ENCODE peak calls at places on chromosomes 6 and 20, in five cellular contexts. P is right atrium auricular region, R is spleen, M is mesothelial cell of epicardium, S is heart left ventricle. Z is an unnamed sample.

GRCh38 chr6:100461273-100461919 is 3.3 kb downstream of the SIM1 start:
- DNase-seq in M (peak; percentile 43), R (no peak), S (no peak), P (no peak), Z (no peak)

GRCh38 chr20:62955519-62956386 is 3.2 kb downstream of the SLC17A9 start:
- DNase-seq in M (no peak), R (peak; percentile 76), S (peak; percentile 72), P (no peak), Z (no peak)

GRCh38 chr20:62267543-62267942 is 29.2 kb downstream of the OSBPL2 start:
- DNase-seq in P (no peak), M (no peak), S (peak; percentile 85), R (no peak), Z (no peak)

GRCh38 chr6:7893342-7893741 is 17.2 kb downstream of the TXNDC5 start:
- DNase-seq in S (no peak), R (peak; percentile 25), M (no peak), P (no peak), Z (no peak)

GRCh38 chr6:24540197-24540596 is 45.4 kb downstream of the ALDH5A1 start:
- DNase-seq in M (no peak), S (no peak), P (no peak), R (no peak), Z (no peak)

GRCh38 chr6:110662468-110663211 is 152.6 kb downstream of the CDK19 start:
- DNase-seq in R (no peak), S (no peak), M (no peak), P (no peak), Z (no peak)

GRCh38 chr6:129889580-129889979 is 28.5 kb upstream of the TMEM244 start:
- DNase-seq in R (no peak), P (no peak), M (no peak), S (no peak), Z (no peak)

GRCh38 chr20:35739294-35740163 is 2.5 kb downstream of the RBM39 start:
- DNase-seq in P (no peak), M (no peak), S (no peak), R (no peak), Z (no peak)

GRCh38 chr6:44088827-44089590 is 38.2 kb downstream of the MRPL14 start:
- DNase-seq in P (no peak), R (no peak), M (no peak), S (no peak), Z (no peak)

DNA sequence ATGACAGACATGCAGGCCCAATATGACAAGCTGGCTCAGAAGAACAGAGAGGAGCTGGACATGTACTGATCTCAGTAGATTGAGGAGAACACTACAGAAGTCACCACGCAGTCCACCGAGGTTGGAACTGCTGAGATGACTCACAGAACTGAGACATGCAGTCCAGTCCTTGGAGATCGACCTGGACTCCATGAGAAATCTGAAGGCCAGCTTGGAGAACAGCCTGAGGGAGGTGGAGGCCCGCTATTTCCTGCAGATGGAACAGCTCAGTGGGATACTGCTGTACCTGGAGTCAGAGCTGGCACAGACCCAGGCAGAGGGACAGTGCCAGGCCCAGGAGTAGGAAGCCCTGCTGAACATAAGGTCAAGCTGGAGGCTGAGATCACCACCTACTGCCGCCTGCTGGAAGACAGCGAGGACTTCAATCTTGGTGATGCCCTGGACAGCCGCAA is 21.3 kb downstream of the RNF114 start:
- DNase-seq in M (no peak), P (no peak), R (peak; percentile 54), S (peak; percentile 30), Z (no peak)
- TF ChIP-seq CTCF in M (no peak), P (no peak), R (no peak), S (no peak), Z (no peak)

GRCh38 chr6:138219901-138220300 is 1.6 kb upstream of the PBOV1 start:
- DNase-seq in P (no peak), M (no peak), R (no peak), S (no peak), Z (no peak)
- TF ChIP-seq CTCF in P (no peak), M (no peak), R (no peak), S (no peak), Z (no peak)

GRCh38 chr6:167137881-167138280 is 15.0 kb downstream of the CCR6 start:
- DNase-seq in M (no peak), S (no peak), R (no peak), P (no peak), Z (no peak)

GRCh38 chr6:167141667-167142432 is 15.9 kb downstream of the GPR31 start:
- DNase-seq in R (peak; percentile 90), P (no peak), S (peak; percentile 59), M (peak; percentile 69), Z (no peak)

GRCh38 chr6:167142433-167142761 is 15.4 kb downstream of the GPR31 start:
- DNase-seq in P (no peak), S (no peak), M (no peak), R (no peak), Z (no peak)

GRCh38 chr6:167140589-167141474 is 16.9 kb downstream of the GPR31 start:
- DNase-seq in P (no peak), M (no peak), R (no peak), S (no peak), Z (no peak)

GRCh38 chr6:167139761-167140160 is 16.9 kb downstream of the CCR6 start:
- DNase-seq in R (no peak), S (no peak), M (no peak), P (no peak), Z (no peak)
- TF ChIP-seq CTCF in R (no peak), S (no peak), M (peak; percentile 36), P (no peak), Z (no peak)

GRCh38 chr6:70166088-70166958 is 136.6 kb downstream of the COL9A1 start:
- DNase-seq in R (peak; percentile 78), S (peak; percentile 30), P (peak; percentile 61), M (peak; percentile 63), Z (no peak)
- TF ChIP-seq CTCF in R (peak; percentile 42), S (peak; percentile 55), P (peak; percentile 17), M (peak; percentile 36), Z (no peak)

DNA sequence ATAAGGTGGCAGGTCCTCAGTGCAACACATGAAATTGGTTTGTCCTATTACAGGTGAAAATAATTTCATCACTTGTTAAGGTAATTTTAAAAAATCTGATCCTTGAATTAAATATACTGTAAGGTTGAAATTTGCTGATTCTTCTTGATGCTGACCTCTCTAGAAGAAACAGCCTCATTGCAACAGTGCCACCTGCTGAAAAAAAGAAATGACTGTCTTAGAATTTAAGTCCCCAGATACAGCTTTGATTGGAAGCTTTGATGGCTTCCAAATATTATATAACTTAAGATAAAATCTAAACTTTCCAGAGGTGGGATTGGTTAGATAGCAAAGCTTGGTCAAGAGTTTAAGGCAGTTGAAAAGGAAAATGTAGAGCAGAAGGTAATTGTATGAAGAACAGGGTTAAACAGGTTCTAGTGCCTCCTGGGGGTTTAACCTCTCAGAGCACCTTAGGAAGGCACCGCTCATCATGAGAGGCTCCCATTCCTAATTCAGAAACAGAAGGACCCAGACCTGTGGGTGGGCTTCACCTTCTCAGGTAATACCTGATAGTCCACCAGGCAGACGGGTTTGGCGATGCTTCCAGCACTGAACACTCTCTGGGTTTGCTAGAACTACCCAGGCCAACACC is 401.0 kb downstream of the PAX1 start:
- DNase-seq in S (no peak), R (no peak), P (no peak), M (no peak), Z (no peak)
- TF ChIP-seq CTCF in S (peak; percentile 54), R (no peak), P (no peak), M (peak; percentile 33), Z (no peak)

GRCh38 chr6:135743476-135743875 is 108.0 kb upstream of the PDE7B start:
- DNase-seq in M (no peak), S (no peak), P (no peak), R (no peak), Z (no peak)
- TF ChIP-seq CTCF in M (peak; percentile 42), S (no peak), P (no peak), R (no peak), Z (no peak)

GRCh38 chr6:153044295-153044694 is 41.8 kb upstream of the MTRF1L start:
- DNase-seq in P (no peak), S (no peak), R (no peak), M (no peak), Z (no peak)
- TF ChIP-seq CTCF in P (no peak), S (no peak), R (no peak), M (no peak), Z (no peak)

GRCh38 chr20:60993647-60994046 is 258.4 kb upstream of the CDH4 start:
- DNase-seq in P (no peak), R (no peak), S (no peak), M (no peak), Z (no peak)
- TF ChIP-seq CTCF in P (no peak), R (no peak), S (no peak), M (no peak), Z (no peak)

GRCh38 chr20:2688041-2688591 is 4.5 kb upstream of the EBF4 start:
- DNase-seq in S (no peak), P (no peak), R (peak; percentile 87), M (peak; percentile 62), Z (peak; percentile 85)
- TF ChIP-seq CTCF in S (peak; percentile 65), P (peak; percentile 40), R (peak; percentile 85), M (peak; percentile 58), Z (peak; percentile 90)

DNA sequence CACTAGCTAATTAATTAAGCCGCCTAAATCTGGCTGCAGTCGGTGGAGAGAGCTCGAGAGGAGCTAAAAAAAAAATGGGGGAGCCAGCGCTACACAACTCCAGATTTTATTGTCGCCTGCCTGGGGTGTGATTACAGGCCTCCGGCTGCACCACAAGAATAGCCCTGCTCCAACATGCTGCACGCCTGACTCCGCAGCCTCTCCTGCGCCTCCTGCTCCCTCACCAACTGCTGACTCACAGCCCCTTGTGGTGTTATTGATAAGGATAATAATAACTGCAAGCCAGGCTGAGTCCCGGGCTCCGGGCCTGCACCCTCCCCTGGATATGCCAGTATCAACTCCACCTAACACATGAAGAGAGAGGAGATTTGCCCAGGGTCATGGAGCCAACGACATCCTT is 16.8 kb downstream of the SIRPA start:
- DNase-seq in P (no peak), R (no peak), S (peak; percentile 69), M (no peak), Z (no peak)
- TF ChIP-seq CTCF in P (no peak), R (no peak), S (no peak), M (no peak), Z (no peak)

Z was measured in natural killer cell.